ENCODE peak calls at places on chromosomes 3 and 15, in five cellular contexts. G is bronchial epithelial cell, U is fibroblast of villous mesenchyme, K is OCI-LY7, X is breast epithelium. C is an unnamed sample.

GRCh38 chr3:192408007-192408655 is 319.2 kb downstream of the FGF12 start:
- DNase-seq in G (no peak), U (no peak), K (no peak), X (no peak), C (no peak)

GRCh38 chr3:128504533-128504915 is 11.5 kb upstream of the GATA2 start:
- DNase-seq in G (no peak), U (no peak), K (no peak), X (no peak), C (no peak)

GRCh38 chr15:85154061-85154460 is 172.4 kb downstream of the PDE8A start:
- DNase-seq in G (no peak), U (no peak), K (no peak), X (no peak), C (no peak)

GRCh38 chr15:93088981-93089854 is at the start of gene RGMA:
- DNase-seq in G (no peak), U (no peak), K (no peak), X (no peak), C (no peak)

GRCh38 chr3:194389269-194389668 is 9.8 kb downstream of the GP5 start:
- DNase-seq in G (no peak), U (no peak), K (no peak), X (no peak), C (no peak)

GRCh38 chr3:112111785-112112402 is 21.2 kb downstream of the GCSAM start:
- DNase-seq in G (peak), U (peak), K (peak), X (no peak), C (peak)

GRCh38 chr3:35498506-35499210 is 140.7 kb upstream of the ARPP21 start:
- DNase-seq in G (no peak), U (no peak), K (no peak), X (no peak), C (peak)

GRCh38 chr15:57015360-57015759 is 96.9 kb downstream of the TCF12 start:
- DNase-seq in G (no peak), U (no peak), K (no peak), X (no peak), C (no peak)

GRCh38 chr15:70936326-70936725 is 43.7 kb downstream of the LRRC49 start:
- DNase-seq in G (peak), U (no peak), K (no peak), X (no peak), C (no peak)

GRCh38 chr15:76393614-76394013 is 57.0 kb downstream of the ISL2 start:
- DNase-seq in G (peak), U (no peak), K (no peak), X (no peak), C (no peak)

GRCh38 chr3:119293761-119294401 is at the start of gene ARHGAP31:
- DNase-seq in G (peak), U (peak), K (peak), X (peak), C (peak)

GRCh38 chr3:74443102-74443501 is 171.4 kb downstream of the CNTN3 start:
- DNase-seq in G (peak), U (no peak), K (no peak), X (no peak), C (no peak)

GRCh38 chr3:50509715-50510114 is 6.3 kb upstream of the CACNA2D2 start:
- DNase-seq in G (no peak), U (no peak), K (no peak), X (no peak), C (no peak)

GRCh38 chr3:17553080-17553479 is 189.4 kb downstream of the TBC1D5 start:
- DNase-seq in G (no peak), U (peak), K (no peak), X (no peak), C (no peak)

GRCh38 chr3:46693038-46693896 is at the start of gene ALS2CL:
- DNase-seq in G (peak), U (no peak), K (peak), X (peak), C (peak)

GRCh38 chr3:181326637-181327223 is 337.2 kb upstream of the DNAJC19 start:
- DNase-seq in G (peak), U (no peak), K (peak), X (no peak), C (peak)

GRCh38 chr3:27093771-27094170 is 275.4 kb downstream of the NEK10 start:
- DNase-seq in G (peak), U (peak), K (no peak), X (no peak), C (no peak)

GRCh38 chr15:84734794-84735479 is 13.5 kb upstream of the ZNF592 start:
- DNase-seq in G (peak), U (peak), K (peak), X (peak), C (peak)

GRCh38 chr3:127079211-127079610 is 96.3 kb downstream of the PLXNA1 start:
- DNase-seq in G (no peak), U (no peak), K (peak), X (no peak), C (peak)

GRCh38 chr3:138328341-138328740 is 1.3 kb downstream of the NME9 start:
- DNase-seq in G (no peak), U (peak), K (peak), X (no peak), C (peak)

GRCh38 chr3:187746059-187746453 is 788 bp upstream of the BCL6 start:
- DNase-seq in G (no peak), U (peak), K (no peak), X (no peak), C (peak)

GRCh38 chr15:40421246-40422157 is 15.9 kb downstream of the IVD start:
- DNase-seq in G (peak), U (peak), K (peak), X (peak), C (peak)
- H3K4me3 ChIP-seq in G (no peak), U (peak), K (no peak), X (peak), C (no peak)

DNA sequence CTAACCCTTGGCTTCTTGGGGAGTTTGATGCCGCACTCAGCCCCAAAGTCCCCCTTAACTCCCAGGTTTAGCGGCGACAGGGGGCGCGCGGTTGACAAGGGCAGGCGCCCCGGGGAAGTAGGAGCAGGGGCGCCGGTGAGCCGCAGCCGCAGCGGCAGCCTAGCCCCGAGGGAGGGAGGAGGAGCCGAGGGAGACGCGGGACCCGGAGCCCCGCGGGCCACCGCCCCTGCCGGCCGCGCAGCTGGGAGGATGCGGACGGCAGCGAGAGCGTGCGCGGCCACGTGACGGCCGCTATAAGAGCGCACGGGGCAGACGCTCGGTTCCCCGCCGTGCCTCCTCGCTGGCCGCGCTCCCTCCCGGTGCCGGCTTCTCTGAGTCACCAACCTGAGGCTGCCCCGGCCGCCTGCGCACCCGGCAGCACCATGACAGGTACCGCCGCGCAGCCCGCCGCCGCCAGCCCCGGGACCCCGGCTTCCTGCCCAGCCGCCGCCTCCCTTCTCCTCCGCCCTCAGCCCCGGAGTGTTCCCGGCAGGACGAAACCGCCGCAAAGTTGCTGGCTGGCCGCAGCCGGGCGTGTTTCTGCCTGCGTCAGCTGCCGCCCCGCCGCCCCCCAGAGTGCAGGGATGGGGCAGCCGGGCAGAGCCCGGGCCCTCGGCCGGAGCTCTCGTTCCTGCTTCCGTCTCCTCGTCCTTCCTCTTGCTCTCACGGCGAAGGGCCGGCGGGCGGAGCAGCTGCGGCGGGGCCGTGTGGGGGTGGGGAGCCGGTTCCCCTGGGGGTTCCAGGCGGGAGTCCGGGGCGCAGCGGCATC is at the start of gene GYG1:
- DNase-seq in G (peak), U (peak), K (peak), X (peak), C (peak)
- TF ChIP-seq CTCF in G (peak), U (peak), K (peak), X (peak), C (peak)

GRCh38 chr15:100930306-100930848 is 11.2 kb downstream of the LRRK1 start:
- DNase-seq in G (no peak), U (no peak), K (peak), X (no peak), C (no peak)

GRCh38 chr15:100928632-100929280 is 9.6 kb downstream of the LRRK1 start:
- DNase-seq in G (peak), U (no peak), K (peak), X (no peak), C (no peak)

GRCh38 chr15:100929641-100930042 is 10.5 kb downstream of the LRRK1 start:
- DNase-seq in G (peak), U (no peak), K (peak), X (no peak), C (no peak)

GRCh38 chr15:100932676-100933348 is 13.7 kb downstream of the LRRK1 start:
- DNase-seq in G (no peak), U (no peak), K (peak), X (no peak), C (no peak)

DNA sequence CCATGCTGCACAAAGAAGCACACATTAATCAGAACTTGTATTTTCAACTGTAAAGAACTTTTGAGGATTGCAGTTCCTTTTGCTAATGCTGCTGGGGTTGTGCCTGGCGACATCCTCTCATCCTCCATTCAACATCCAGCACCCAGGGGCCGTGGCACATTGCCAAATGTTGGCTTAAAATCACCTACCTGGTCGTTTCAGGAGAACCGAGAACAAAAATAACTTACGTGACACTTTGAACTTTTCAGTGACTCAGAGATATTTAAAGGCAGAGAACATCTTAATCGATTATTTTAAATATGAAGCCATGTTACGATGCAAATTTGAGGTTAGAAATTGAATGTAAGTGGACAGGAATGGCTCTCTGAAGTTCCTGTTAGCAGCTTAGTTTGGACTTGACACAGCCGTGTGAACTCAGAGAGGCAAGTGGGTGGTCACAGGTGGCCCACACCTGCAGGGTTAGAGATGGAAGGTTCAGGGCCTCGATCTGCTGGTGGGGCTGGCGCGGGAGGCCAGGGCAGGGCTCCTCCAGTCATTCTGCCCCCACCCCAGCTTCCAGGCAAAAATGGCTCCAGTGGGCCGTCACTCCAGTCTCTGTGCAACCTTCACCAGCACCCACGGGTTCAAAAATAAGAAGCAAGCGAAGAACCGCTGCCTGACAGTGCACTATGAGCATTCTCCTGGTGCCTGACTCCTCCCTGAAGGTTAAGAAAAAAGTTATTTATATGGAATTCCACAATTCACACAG is 12.2 kb downstream of the LRRK1 start:
- DNase-seq in G (no peak), U (no peak), K (peak), X (no peak), C (no peak)
- H3K4me3 ChIP-seq in G (no peak), U (no peak), K (peak), X (no peak), C (no peak)

GRCh38 chr3:24185738-24186384 is 240.8 kb downstream of the NR1D2 start:
- DNase-seq in G (peak), U (peak), K (peak), X (no peak), C (peak)

GRCh38 chr3:24184528-24185176 is 239.6 kb downstream of the NR1D2 start:
- DNase-seq in G (no peak), U (no peak), K (no peak), X (no peak), C (no peak)

GRCh38 chr3:24181256-24181655 is 236.2 kb downstream of the NR1D2 start:
- DNase-seq in G (no peak), U (no peak), K (no peak), X (no peak), C (no peak)

GRCh38 chr3:24180616-24181015 is 235.5 kb downstream of the NR1D2 start:
- DNase-seq in G (no peak), U (no peak), K (no peak), X (no peak), C (no peak)

DNA sequence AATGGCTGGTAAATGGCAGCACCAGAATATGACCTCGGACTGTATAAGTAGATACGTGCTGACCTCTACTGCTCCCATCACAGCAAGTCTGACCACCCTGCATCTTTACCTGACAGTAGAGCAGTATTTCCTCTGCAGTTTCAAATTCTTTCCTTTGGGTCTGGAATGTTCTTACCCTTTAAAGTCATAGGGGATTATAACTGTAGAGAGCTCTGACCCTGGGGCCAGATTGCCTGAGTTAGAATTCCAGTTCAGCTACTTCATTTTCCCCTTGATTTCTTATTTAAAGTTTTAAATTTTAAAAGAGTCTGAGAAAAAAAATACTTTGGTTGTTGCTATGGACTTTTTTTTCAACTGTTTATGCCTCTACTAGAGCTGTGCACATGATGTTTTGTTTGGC is 237.7 kb downstream of the NR1D2 start:
- DNase-seq in G (no peak), U (no peak), K (no peak), X (no peak), C (no peak)
- TF ChIP-seq CTCF in G (no peak), U (no peak), K (no peak), X (no peak), C (no peak)

DNA sequence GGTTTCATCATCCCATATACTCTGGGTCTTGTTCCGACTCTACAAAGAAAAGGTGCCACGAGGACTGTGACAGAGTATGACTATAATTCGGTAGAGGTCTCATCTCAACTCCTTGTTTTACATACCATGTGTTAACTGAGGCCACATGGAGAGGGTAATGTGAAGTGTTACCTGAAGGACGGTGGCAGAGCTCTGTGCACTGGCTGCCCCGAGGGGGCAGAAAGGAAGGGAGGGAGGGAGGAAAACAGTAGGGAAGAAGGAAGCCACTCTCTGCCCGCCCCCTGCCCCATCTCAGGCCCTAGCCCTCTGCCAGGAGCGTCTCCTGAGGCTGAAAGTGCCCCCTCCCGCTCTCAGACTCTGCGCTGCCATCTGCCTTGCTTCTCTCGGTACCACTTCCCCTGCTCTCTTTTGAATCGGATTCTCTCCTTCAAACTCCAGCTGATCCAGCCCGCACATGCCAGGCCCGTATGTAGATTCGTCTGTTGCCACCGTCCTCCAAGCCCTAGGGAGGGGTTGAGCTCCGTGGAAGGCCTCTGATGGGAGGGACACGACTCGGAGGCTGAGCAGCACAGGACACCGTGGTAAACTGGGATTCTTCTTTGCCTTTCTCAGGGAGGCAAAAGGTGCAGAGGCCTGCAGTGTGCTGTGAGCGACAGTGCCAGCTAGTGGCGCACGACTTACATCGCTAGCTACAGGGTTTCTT is 70.5 kb upstream of the ATP10A start:
- DNase-seq in G (peak), U (peak), K (peak), X (peak), C (peak)
- H3K4me3 ChIP-seq in G (peak), U (no peak), K (peak), X (peak), C (no peak)